ENCODE peak calls at places on chromosomes 3 and 15, in four cellular contexts. F is HL-60, P is esophagus squamous epithelium, T is neural progenitor cell. Y is an unnamed sample.

GRCh38 chr15:70382762-70383458 is 285.2 kb upstream of the TLE3 start:
- DNase-seq in F (no peak), P (no peak), T (no peak), Y (no peak)

GRCh38 chr3:25855281-25855680 is 65.4 kb downstream of the OXSM start:
- DNase-seq in P (no peak), F (no peak), T (no peak), Y (no peak)

GRCh38 chr3:88113311-88114162 is 36.2 kb upstream of the C3orf38 start:
- DNase-seq in F (peak), T (peak), P (no peak), Y (peak)

GRCh38 chr3:19348929-19349564 is 200.7 kb downstream of the KCNH8 start:
- DNase-seq in F (peak), T (peak), P (no peak), Y (no peak)

GRCh38 chr15:69648215-69648614 is 195.6 kb downstream of the RPLP1 start:
- DNase-seq in T (no peak), P (no peak), F (no peak), Y (no peak)

GRCh38 chr3:82938821-82939328 is 1177.4 kb upstream of the GBE1 start:
- DNase-seq in F (no peak), T (no peak), P (no peak), Y (no peak)

GRCh38 chr3:54488297-54488696 is 365.9 kb downstream of the CACNA2D3 start:
- DNase-seq in P (no peak), F (no peak), T (no peak), Y (no peak)

GRCh38 chr3:34020221-34020620 is 221.8 kb downstream of the PDCD6IP start:
- DNase-seq in P (no peak), T (no peak), F (no peak), Y (no peak)

GRCh38 chr3:159766563-159767185 is 222.0 kb upstream of the IL12A start:
- DNase-seq in T (peak), P (no peak), F (no peak), Y (no peak)
- TF ChIP-seq CTCF in T (peak), P (peak), F (no peak), Y (peak)

GRCh38 chr3:8657804-8658311 is 13.3 kb upstream of the SSUH2 start:
- DNase-seq in P (no peak), T (no peak), F (no peak), Y (no peak)

GRCh38 chr3:8659242-8659641 is 14.6 kb upstream of the SSUH2 start:
- DNase-seq in P (no peak), T (no peak), F (no peak), Y (no peak)

GRCh38 chr3:8660781-8661180 is 16.2 kb upstream of the SSUH2 start:
- DNase-seq in T (no peak), P (no peak), F (no peak), Y (no peak)

GRCh38 chr3:8660271-8660731 is 15.7 kb upstream of the SSUH2 start:
- DNase-seq in T (no peak), P (no peak), F (no peak), Y (peak)

GRCh38 chr3:8658326-8659212 is 14.0 kb upstream of the SSUH2 start:
- DNase-seq in F (no peak), T (no peak), P (no peak), Y (no peak)
- H3K4me3 ChIP-seq in F (no peak), T (no peak), P (no peak), Y (no peak)

DNA sequence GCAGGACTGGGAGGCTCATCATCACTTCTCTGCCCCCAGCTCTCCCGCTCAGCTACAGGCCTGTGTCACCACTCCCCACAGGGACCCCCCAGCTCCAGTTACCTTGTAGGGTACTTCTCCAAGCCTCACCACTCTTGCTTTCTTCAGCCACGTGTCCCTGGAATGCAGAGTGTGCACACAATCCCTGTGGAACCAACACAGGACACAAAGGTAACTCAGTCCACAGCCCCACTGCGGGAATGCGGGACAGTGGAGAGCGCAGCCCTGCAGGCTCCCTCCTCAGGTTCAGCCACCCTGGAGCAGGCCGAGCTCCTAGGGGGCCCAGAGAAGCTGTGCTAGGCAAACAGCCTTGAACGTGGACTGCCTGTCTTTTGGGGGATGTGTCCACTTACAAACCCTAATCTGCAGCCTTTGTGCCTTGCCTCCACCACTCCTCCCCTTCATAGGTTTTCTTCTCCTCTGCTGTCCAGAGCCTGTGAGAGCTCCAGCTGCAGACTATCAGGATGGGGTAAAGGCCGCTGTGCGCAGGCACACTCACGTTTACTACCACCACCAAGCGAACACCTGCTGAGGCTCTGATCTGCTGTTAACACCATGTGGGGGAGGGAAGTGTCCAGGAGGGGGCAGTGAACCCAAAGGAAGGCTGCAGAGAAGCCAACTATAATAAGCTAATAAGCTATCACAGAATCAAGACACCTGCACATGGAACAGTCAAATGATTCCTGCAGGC is 26.0 kb downstream of the XPC start:
- DNase-seq in P (no peak), T (peak), F (no peak), Y (no peak)
- TF ChIP-seq CTCF in P (peak), T (peak), F (peak), Y (peak)

DNA sequence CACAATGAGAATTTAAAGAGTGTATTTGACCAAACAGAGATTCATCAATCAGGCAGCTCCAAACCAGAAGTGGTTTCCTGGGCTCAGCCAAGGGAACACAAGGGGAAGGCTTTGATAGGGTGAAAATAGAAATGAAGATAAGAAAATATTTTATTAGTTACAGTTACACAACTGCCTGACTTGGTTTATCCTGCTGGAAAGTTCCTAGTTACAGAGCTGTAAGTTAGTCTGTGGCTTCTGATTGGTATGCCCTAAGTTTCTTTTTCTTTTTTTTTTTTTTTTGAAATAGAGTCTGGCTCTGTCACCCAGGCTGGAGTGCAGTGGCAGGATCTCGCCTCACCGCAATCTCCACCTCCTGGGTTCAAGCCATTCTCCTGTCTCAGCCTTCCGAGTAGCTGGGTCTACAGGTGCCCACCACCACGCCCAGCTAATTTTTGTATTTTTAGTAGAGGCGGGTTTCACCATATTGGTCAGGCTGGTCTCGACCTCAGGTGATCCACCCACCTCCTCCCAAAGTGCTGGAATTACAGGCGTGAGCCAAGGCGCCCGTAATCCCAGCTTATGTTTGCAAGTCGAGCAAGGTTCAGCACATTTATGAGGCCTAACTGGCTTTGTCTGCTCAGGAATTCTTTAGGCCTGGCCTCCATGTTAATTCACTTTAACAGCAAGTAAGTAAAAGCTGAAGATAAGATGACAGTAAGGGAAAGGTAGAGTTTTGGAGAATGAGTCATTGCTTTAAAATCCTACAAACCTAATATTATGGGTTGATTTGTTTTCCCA is 24.4 kb downstream of the SIDT1 start:
- DNase-seq in P (no peak), T (no peak), F (no peak), Y (no peak)
- H3K4me3 ChIP-seq in P (no peak), T (no peak), F (no peak), Y (no peak)

GRCh38 chr15:94847325-94847724 is 616.0 kb downstream of the MCTP2 start:
- DNase-seq in F (no peak), P (no peak), T (no peak), Y (no peak)

GRCh38 chr15:94845391-94845718 is 614.0 kb downstream of the MCTP2 start:
- DNase-seq in P (no peak), F (no peak), T (no peak), Y (no peak)

GRCh38 chr15:94843060-94843459 is 611.7 kb downstream of the MCTP2 start:
- DNase-seq in T (no peak), P (no peak), F (no peak), Y (no peak)

GRCh38 chr15:94844188-94844532 is 612.8 kb downstream of the MCTP2 start:
- DNase-seq in F (no peak), T (no peak), P (no peak), Y (no peak)

DNA sequence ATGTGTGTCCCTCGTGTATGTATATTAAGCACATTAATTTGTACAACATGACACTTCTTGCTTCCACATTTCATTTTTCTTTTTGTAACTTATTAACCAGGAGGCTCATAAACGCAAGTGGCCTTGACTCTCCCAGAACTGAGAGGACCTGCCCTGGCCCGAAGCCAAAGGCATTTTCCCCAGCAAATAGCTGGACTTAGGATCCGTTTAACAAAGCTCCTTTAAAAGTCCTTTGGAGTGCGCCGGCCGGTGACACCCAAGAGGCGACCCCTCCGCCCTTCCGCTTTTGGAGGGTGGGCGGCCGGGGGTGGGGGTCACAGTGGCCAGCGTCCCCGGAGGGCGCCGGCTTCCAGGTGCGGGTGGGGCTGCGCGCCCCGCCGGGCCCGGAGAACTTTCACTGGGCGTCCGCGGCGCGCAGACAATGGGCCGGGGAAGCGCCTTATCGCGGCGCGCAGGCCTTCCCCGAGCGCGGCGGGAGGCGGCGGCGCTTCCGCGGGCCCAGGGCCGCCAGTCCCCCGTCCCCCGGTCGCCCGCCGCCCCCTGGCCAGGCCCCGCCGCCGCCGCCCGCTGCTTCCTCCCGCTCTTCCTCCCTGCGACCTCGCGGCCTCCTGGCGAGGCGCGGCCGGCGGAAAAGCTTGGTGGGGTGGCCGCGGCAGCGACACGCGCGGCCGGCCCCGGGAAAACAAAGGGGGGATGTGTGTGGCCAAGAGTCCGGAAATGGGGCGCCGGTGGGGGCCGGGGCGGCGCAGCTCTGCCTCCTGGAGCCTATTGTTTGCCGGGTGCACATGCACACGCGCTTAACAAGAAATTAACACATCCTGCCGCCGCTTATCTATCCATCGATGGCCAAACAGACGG is 613.4 kb downstream of the MCTP2 start:
- DNase-seq in T (peak), P (no peak), F (no peak), Y (no peak)
- TF ChIP-seq CTCF in T (peak), P (no peak), F (no peak), Y (no peak)

Y was measured in AG04449.